ENCODE peak calls at places on chromosomes 16 and 17, in six cellular contexts. V is NCI-H1930; T is H54; U is stimulated activated CD4-positive, alpha-beta T cell treated with anti-CD3 and anti-CD28 coated beads, Interleukin-2, amount 100 ng/mL, for 48 hours; K is mesenteric fat pad; P is left ventricle myocardium superior. S is an unnamed sample.

GRCh38 chr17:3712811-3713463 is 10.8 kb upstream of the HASPIN start:
- DNase-seq in K (no peak), U (no peak), P (no peak), V (no peak), T (no peak), S (no peak)

GRCh38 chr16:54370653-54371052 is 84.1 kb upstream of the IRX3 start:
- DNase-seq in K (no peak), P (peak), V (no peak), T (no peak), U (no peak), S (no peak)

GRCh38 chr16:4052801-4053662 is 63.2 kb downstream of the ADCY9 start:
- DNase-seq in U (no peak), P (peak), T (no peak), K (no peak), V (no peak), S (peak)

GRCh38 chr17:8741771-8742170 is 2.9 kb downstream of the CCDC42 start:
- DNase-seq in U (no peak), P (no peak), K (peak), T (no peak), V (no peak), S (no peak)

GRCh38 chr17:17780941-17781590 is 55.7 kb downstream of the SREBF1 start:
- DNase-seq in K (no peak), T (peak), P (no peak), V (no peak), U (no peak), S (no peak)

GRCh38 chr17:81885869-81886548 is 5.4 kb downstream of the ALYREF start:
- DNase-seq in V (no peak), K (no peak), T (peak), U (no peak), P (no peak), S (no peak)

GRCh38 chr17:45581860-45582259 is 91.3 kb upstream of the PLEKHM1 start:
- DNase-seq in T (no peak), U (no peak), V (no peak), K (peak), P (no peak), S (no peak)

GRCh38 chr16:28505489-28506137 is 1.0 kb downstream of the IL27 start:
- DNase-seq in V (no peak), P (no peak), K (no peak), T (no peak), U (no peak), S (no peak)

GRCh38 chr16:3578121-3578520 is 918 bp upstream of the NLRC3 start:
- DNase-seq in T (no peak), K (no peak), P (no peak), V (no peak), U (peak), S (no peak)

GRCh38 chr17:19248923-19249574 is 11.9 kb downstream of the EPN2 start:
- DNase-seq in P (peak), U (no peak), V (no peak), T (peak), K (peak), S (peak)

GRCh38 chr17:49513044-49513395 is 17.9 kb downstream of the NGFR start:
- DNase-seq in V (no peak), U (no peak), P (no peak), T (no peak), K (no peak), S (no peak)

GRCh38 chr17:77609553-77610517 is 348.7 kb upstream of the TNRC6C start:
- DNase-seq in T (no peak), K (peak), P (no peak), U (peak), V (no peak), S (no peak)

GRCh38 chr17:9414471-9414870 is 161.1 kb downstream of the STX8 start:
- DNase-seq in U (no peak), T (no peak), K (no peak), P (no peak), V (no peak), S (no peak)

GRCh38 chr17:45320931-45321461 is 4.2 kb upstream of the MAP3K14 start:
- DNase-seq in P (no peak), K (no peak), V (no peak), U (no peak), T (peak), S (peak)

GRCh38 chr16:88570691-88571092 is 489 bp downstream of the ZC3H18 start:
- DNase-seq in K (no peak), P (no peak), U (peak), V (no peak), T (peak), S (no peak)

GRCh38 chr16:20042848-20043247 is 30.8 kb downstream of the GPR139 start:
- DNase-seq in T (peak), U (no peak), P (no peak), K (no peak), V (no peak), S (no peak)

GRCh38 chr17:68656666-68657065 is 55.5 kb upstream of the FAM20A start:
- DNase-seq in P (no peak), K (no peak), T (no peak), U (no peak), V (no peak), S (no peak)

GRCh38 chr16:50880926-50881325 is 139.0 kb downstream of the CYLD start:
- DNase-seq in U (no peak), P (no peak), V (no peak), T (no peak), K (no peak), S (no peak)

GRCh38 chr16:75073551-75074414 is 42.8 kb downstream of the LDHD start:
- DNase-seq in U (no peak), K (no peak), T (no peak), P (no peak), V (no peak), S (no peak)

GRCh38 chr16:23957287-23957686 is 121.5 kb downstream of the PRKCB start:
- DNase-seq in V (no peak), K (no peak), T (no peak), P (no peak), U (no peak), S (no peak)